ENCODE peak calls at places on chromosome 17, in six cellular contexts. One of them, this sample, is unnamed.

GRCh38 chr17:69012895-69013805 is 47.6 kb downstream of the ABCA9 start:
- DNase-seq in neural progenitor cell: no peak
- DNase-seq in PC-3: peak
- DNase-seq in H9: no peak
- DNase-seq in K562: peak
- DNase-seq in fibroblast of lung: peak
- DNase-seq in this sample: no peak

GRCh38 chr17:42253173-42253545 is 23.0 kb downstream of the STAT5B start:
- DNase-seq in neural progenitor cell: no peak
- DNase-seq in PC-3: no peak
- DNase-seq in H9: no peak
- DNase-seq in K562: no peak
- DNase-seq in fibroblast of lung: no peak
- DNase-seq in this sample: peak

GRCh38 chr17:83013779-83014117 is 65.7 kb upstream of the METRNL start:
- DNase-seq in neural progenitor cell: no peak
- DNase-seq in PC-3: no peak
- DNase-seq in H9: no peak
- DNase-seq in K562: no peak
- DNase-seq in fibroblast of lung: no peak
- DNase-seq in this sample: no peak

GRCh38 chr17:65290041-65290440 is 152.9 kb downstream of the RGS9 start:
- DNase-seq in neural progenitor cell: no peak
- DNase-seq in PC-3: no peak
- DNase-seq in H9: no peak
- DNase-seq in K562: no peak
- DNase-seq in fibroblast of lung: no peak
- DNase-seq in this sample: no peak

GRCh38 chr17:4566785-4567184 is 6.4 kb upstream of the GGT6 start:
- DNase-seq in neural progenitor cell: peak
- DNase-seq in PC-3: peak
- DNase-seq in H9: peak
- DNase-seq in K562: peak
- DNase-seq in fibroblast of lung: peak
- DNase-seq in this sample: peak

GRCh38 chr17:2222301-2222700 is 81.3 kb downstream of the SMG6 start:
- DNase-seq in neural progenitor cell: no peak
- DNase-seq in PC-3: no peak
- DNase-seq in H9: no peak
- DNase-seq in K562: no peak
- DNase-seq in fibroblast of lung: no peak
- DNase-seq in this sample: no peak

GRCh38 chr17:50547035-50547735 is at the start of gene SPATA20:
- DNase-seq in neural progenitor cell: peak
- DNase-seq in PC-3: peak
- DNase-seq in H9: peak
- DNase-seq in K562: peak
- DNase-seq in fibroblast of lung: peak
- DNase-seq in this sample: peak

GRCh38 chr17:1953866-1954265 is 71.3 kb downstream of the RTN4RL1 start:
- DNase-seq in neural progenitor cell: no peak
- DNase-seq in PC-3: peak
- DNase-seq in H9: no peak
- DNase-seq in K562: no peak
- DNase-seq in fibroblast of lung: no peak
- DNase-seq in this sample: no peak

GRCh38 chr17:11986939-11987329 is 10.3 kb downstream of the ZNF18 start:
- DNase-seq in neural progenitor cell: peak
- DNase-seq in PC-3: peak
- DNase-seq in H9: no peak
- DNase-seq in K562: peak
- DNase-seq in fibroblast of lung: peak
- DNase-seq in this sample: no peak

GRCh38 chr17:63943745-63944144 is 11.6 kb upstream of the CD79B start:
- DNase-seq in neural progenitor cell: no peak
- DNase-seq in PC-3: no peak
- DNase-seq in H9: no peak
- DNase-seq in K562: no peak
- DNase-seq in fibroblast of lung: no peak
- DNase-seq in this sample: no peak

GRCh38 chr17:41835800-41836549 is at the start of gene NT5C3B:
- DNase-seq in neural progenitor cell: peak
- DNase-seq in PC-3: peak
- DNase-seq in H9: peak
- DNase-seq in K562: peak
- DNase-seq in fibroblast of lung: no peak
- DNase-seq in this sample: peak

GRCh38 chr17:72569193-72569946 is 448.6 kb downstream of the SOX9 start:
- DNase-seq in neural progenitor cell: no peak
- DNase-seq in PC-3: no peak
- DNase-seq in H9: no peak
- DNase-seq in K562: no peak
- DNase-seq in fibroblast of lung: no peak
- DNase-seq in this sample: no peak

GRCh38 chr17:73759324-73760185 is 115.3 kb upstream of the SDK2 start:
- DNase-seq in neural progenitor cell: no peak
- DNase-seq in PC-3: no peak
- DNase-seq in H9: no peak
- DNase-seq in K562: no peak
- DNase-seq in fibroblast of lung: no peak
- DNase-seq in this sample: no peak

GRCh38 chr17:59641799-59642484 is 22.2 kb downstream of the CLTC start:
- DNase-seq in neural progenitor cell: no peak
- DNase-seq in PC-3: peak
- DNase-seq in H9: no peak
- DNase-seq in K562: no peak
- DNase-seq in fibroblast of lung: no peak
- DNase-seq in this sample: peak

GRCh38 chr17:37111329-37111728 is 162.6 kb downstream of the AATF start:
- DNase-seq in neural progenitor cell: no peak
- DNase-seq in PC-3: no peak
- DNase-seq in H9: no peak
- DNase-seq in K562: no peak
- DNase-seq in fibroblast of lung: no peak
- DNase-seq in this sample: no peak

GRCh38 chr17:1852327-1852726 is 22.5 kb downstream of the RPA1 start:
- DNase-seq in neural progenitor cell: no peak
- DNase-seq in PC-3: no peak
- DNase-seq in H9: no peak
- DNase-seq in K562: no peak
- DNase-seq in fibroblast of lung: no peak
- DNase-seq in this sample: no peak

GRCh38 chr17:27980035-27980434 is 62.4 kb upstream of the NLK start:
- DNase-seq in neural progenitor cell: no peak
- DNase-seq in PC-3: peak
- DNase-seq in H9: no peak
- DNase-seq in K562: no peak
- DNase-seq in fibroblast of lung: no peak
- DNase-seq in this sample: no peak

GRCh38 chr17:79981661-79982101 is 54.0 kb downstream of the TBC1D16 start:
- DNase-seq in neural progenitor cell: peak
- DNase-seq in PC-3: no peak
- DNase-seq in H9: peak
- DNase-seq in K562: no peak
- DNase-seq in fibroblast of lung: no peak
- DNase-seq in this sample: no peak

GRCh38 chr17:18070861-18071340 is 16.8 kb upstream of the DRG2 start:
- DNase-seq in neural progenitor cell: peak
- DNase-seq in PC-3: no peak
- DNase-seq in H9: peak
- DNase-seq in K562: peak
- DNase-seq in fibroblast of lung: peak
- DNase-seq in this sample: no peak
- H3K27ac ChIP-seq in neural progenitor cell: no peak
- H3K27ac ChIP-seq in PC-3: no peak
- H3K27ac ChIP-seq in H9: no peak
- H3K27ac ChIP-seq in K562: peak
- H3K27ac ChIP-seq in fibroblast of lung: no peak
- H3K27ac ChIP-seq in this sample: no peak

GRCh38 chr17:49339359-49339758 is 22.7 kb downstream of the ZNF652 start:
- DNase-seq in neural progenitor cell: no peak
- DNase-seq in PC-3: no peak
- DNase-seq in H9: no peak
- DNase-seq in K562: no peak
- DNase-seq in fibroblast of lung: no peak
- DNase-seq in this sample: no peak

GRCh38 chr17:49337900-49338299 is 24.1 kb downstream of the ZNF652 start:
- DNase-seq in neural progenitor cell: no peak
- DNase-seq in PC-3: no peak
- DNase-seq in H9: no peak
- DNase-seq in K562: no peak
- DNase-seq in fibroblast of lung: no peak
- DNase-seq in this sample: no peak

GRCh38 chr17:49334744-49335512 is 27.1 kb downstream of the ZNF652 start:
- DNase-seq in neural progenitor cell: no peak
- DNase-seq in PC-3: no peak
- DNase-seq in H9: no peak
- DNase-seq in K562: no peak
- DNase-seq in fibroblast of lung: peak
- DNase-seq in this sample: no peak

GRCh38 chr17:49338883-49339282 is 23.2 kb downstream of the ZNF652 start:
- DNase-seq in neural progenitor cell: peak
- DNase-seq in PC-3: no peak
- DNase-seq in H9: no peak
- DNase-seq in K562: peak
- DNase-seq in fibroblast of lung: no peak
- DNase-seq in this sample: no peak

GRCh38 chr17:49333806-49334205 is 28.2 kb downstream of the ZNF652 start:
- DNase-seq in neural progenitor cell: no peak
- DNase-seq in PC-3: no peak
- DNase-seq in H9: no peak
- DNase-seq in K562: no peak
- DNase-seq in fibroblast of lung: peak
- DNase-seq in this sample: no peak
- H3K4me2 ChIP-seq in neural progenitor cell: no peak
- H3K4me2 ChIP-seq in PC-3: no peak
- H3K4me2 ChIP-seq in H9: no peak
- H3K4me2 ChIP-seq in K562: no peak
- H3K4me2 ChIP-seq in fibroblast of lung: peak
- H3K4me2 ChIP-seq in this sample: no peak

DNA sequence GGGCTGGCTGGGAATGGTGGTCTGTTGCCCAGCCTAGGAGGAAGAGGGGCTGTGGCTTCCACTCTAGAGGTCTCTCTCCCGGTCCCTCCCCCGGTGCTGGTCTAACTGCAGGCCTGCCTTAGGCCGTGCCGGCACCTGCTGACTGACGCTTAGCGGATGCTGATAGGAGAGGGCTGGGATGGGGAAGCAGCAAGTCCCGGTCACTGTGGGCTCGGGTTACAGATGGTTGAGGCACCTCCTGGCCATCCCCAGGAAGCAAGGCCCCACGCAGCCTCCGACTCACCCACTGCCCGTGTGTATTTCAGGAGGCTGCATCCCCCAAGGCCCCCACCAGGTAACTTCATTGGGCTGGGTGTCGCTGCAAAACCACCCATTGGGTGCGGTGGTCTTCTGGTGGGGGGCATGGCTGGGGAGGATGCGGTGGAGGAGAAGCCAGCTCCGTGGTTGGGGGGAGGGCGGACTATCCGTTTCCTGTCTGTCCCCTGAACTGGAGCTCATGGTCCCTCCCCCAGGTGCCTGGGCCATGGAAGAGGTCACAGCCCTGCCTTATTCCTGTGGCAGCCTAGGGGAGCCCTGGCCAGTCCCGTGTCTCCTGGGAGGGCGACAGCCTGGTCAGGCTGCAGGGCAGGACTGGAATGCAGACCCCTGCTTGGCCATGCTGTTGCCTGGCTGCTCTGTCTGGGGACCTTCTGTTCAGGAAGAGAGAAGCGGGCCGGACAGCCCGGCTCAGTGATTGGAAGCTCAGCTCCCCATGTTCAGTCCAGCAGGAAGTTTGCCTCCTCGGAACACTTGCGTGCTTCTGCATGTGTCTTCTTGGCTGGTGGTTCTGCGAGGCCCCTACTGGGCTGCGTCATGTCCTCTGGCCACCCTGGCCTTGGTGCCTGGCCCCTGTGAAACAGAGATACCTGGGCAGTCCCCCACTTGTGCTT is 279.0 kb downstream of the SEC14L1 start:
- DNase-seq in neural progenitor cell: peak
- DNase-seq in PC-3: peak
- DNase-seq in H9: peak
- DNase-seq in K562: peak
- DNase-seq in fibroblast of lung: no peak
- DNase-seq in this sample: no peak
- H3K9ac ChIP-seq in neural progenitor cell: no peak
- H3K9ac ChIP-seq in PC-3: no peak
- H3K9ac ChIP-seq in H9: no peak
- H3K9ac ChIP-seq in K562: no peak
- H3K9ac ChIP-seq in fibroblast of lung: no peak
- H3K9ac ChIP-seq in this sample: no peak

GRCh38 chr17:743139-743538 is 8.9 kb downstream of the GEMIN4 start:
- DNase-seq in neural progenitor cell: no peak
- DNase-seq in PC-3: no peak
- DNase-seq in H9: no peak
- DNase-seq in K562: no peak
- DNase-seq in fibroblast of lung: no peak
- DNase-seq in this sample: no peak

GRCh38 chr17:744937-745336 is 7.1 kb downstream of the GEMIN4 start:
- DNase-seq in neural progenitor cell: no peak
- DNase-seq in PC-3: no peak
- DNase-seq in H9: no peak
- DNase-seq in K562: no peak
- DNase-seq in fibroblast of lung: no peak
- DNase-seq in this sample: no peak

GRCh38 chr17:737561-738113 is 5.2 kb downstream of the TLCD3A start:
- DNase-seq in neural progenitor cell: no peak
- DNase-seq in PC-3: no peak
- DNase-seq in H9: no peak
- DNase-seq in K562: no peak
- DNase-seq in fibroblast of lung: no peak
- DNase-seq in this sample: no peak

GRCh38 chr17:742147-742793 is 9.8 kb downstream of the GEMIN4 start:
- DNase-seq in neural progenitor cell: no peak
- DNase-seq in PC-3: no peak
- DNase-seq in H9: no peak
- DNase-seq in K562: no peak
- DNase-seq in fibroblast of lung: no peak
- DNase-seq in this sample: no peak

DNA sequence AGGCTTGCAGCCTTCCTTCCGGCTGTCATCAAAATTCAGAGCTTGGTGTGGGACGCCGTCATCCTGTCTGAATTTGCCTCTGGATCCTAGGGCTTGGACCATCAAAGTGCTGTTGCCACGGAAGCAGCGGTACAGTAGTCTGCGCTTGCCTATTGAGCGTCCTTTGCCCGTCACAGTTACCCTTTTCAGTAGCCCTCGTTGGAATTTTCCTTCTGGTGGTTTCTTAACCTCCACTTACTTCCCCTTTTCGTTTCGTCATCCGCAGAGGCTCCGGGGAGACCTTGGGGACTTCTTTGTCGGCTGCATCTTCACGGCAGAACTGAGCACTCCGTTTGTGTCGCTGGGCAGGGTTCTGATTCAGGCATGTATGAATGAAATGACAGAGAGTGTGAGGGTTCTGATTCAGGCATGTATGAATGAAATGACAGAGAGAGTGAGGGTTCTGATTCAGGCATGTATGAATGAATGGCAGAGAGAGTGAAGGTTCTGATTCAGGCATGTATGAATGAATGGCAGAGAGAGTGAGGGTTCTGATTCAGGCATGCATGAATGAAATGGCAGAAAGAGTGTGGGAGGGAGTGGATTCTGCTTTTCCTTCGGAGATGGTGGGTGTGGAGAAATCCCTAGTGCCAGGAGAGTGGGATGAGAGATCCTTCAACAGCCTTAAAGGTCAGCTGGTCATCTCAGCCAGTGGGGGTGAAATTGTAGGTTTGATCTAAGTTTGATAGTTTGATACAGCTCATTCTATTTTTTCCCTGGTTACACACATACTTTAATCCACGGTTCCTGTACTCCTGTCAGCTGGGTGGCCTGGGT is 8.1 kb downstream of the TLCD3A start:
- DNase-seq in neural progenitor cell: no peak
- DNase-seq in PC-3: no peak
- DNase-seq in H9: no peak
- DNase-seq in K562: no peak
- DNase-seq in fibroblast of lung: no peak
- DNase-seq in this sample: peak
- H3K27ac ChIP-seq in neural progenitor cell: no peak
- H3K27ac ChIP-seq in PC-3: no peak
- H3K27ac ChIP-seq in H9: no peak
- H3K27ac ChIP-seq in K562: no peak
- H3K27ac ChIP-seq in fibroblast of lung: no peak
- H3K27ac ChIP-seq in this sample: peak